ENCODE peak calls at places on chromosomes 11 and 22, in four cellular contexts. S is A549, Y is psoas muscle, V is GM23248. E is an unnamed sample.

GRCh38 chr11:117973446-117973922 is 12.7 kb upstream of the IL10RA start:
- DNase-seq in S (no peak), Y (no peak), V (no peak), E (no peak)

GRCh38 chr11:96323643-96323985 is 19.4 kb downstream of the MAML2 start:
- DNase-seq in S (no peak), Y (no peak), V (no peak), E (no peak)

GRCh38 chr11:1746516-1746931 is 3.9 kb downstream of the IFITM10 start:
- DNase-seq in S (no peak), Y (peak), V (no peak), E (no peak)

GRCh38 chr11:63837027-63837688 is 1.8 kb upstream of the MARK2 start:
- DNase-seq in S (peak), Y (peak), V (peak), E (peak)

GRCh38 chr22:22450343-22450839 is 58.2 kb downstream of the ZNF280B start:
- DNase-seq in S (no peak), Y (no peak), V (no peak), E (no peak)

GRCh38 chr11:123194308-123195181 is 503 bp downstream of the CLMP start:
- DNase-seq in S (no peak), Y (peak), V (peak), E (no peak)

GRCh38 chr11:16356057-16356750 is at the start of gene SOX6:
- DNase-seq in S (no peak), Y (no peak), V (no peak), E (peak)

GRCh38 chr11:30487200-30487898 is 98.8 kb downstream of the MPPED2 start:
- DNase-seq in S (no peak), Y (no peak), V (no peak), E (no peak)

GRCh38 chr11:10495464-10495786 is 40.4 kb downstream of the AMPD3 start:
- DNase-seq in S (no peak), Y (no peak), V (no peak), E (peak)

GRCh38 chr11:26777276-26777939 is 55.5 kb upstream of the SLC5A12 start:
- DNase-seq in S (no peak), Y (no peak), V (no peak), E (no peak)

GRCh38 chr22:28112548-28113043 is 193.5 kb upstream of the PITPNB start:
- DNase-seq in S (peak), Y (peak), V (peak), E (peak)

GRCh38 chr11:22797081-22797480 is 32.5 kb downstream of the SVIP start:
- DNase-seq in S (no peak), Y (no peak), V (no peak), E (no peak)

GRCh38 chr22:50673231-50674126 is 856 bp downstream of the SHANK3 start:
- DNase-seq in S (no peak), Y (no peak), V (no peak), E (no peak)
- H3K4me3 ChIP-seq in S (peak), Y (peak), V (no peak), E (peak)

DNA sequence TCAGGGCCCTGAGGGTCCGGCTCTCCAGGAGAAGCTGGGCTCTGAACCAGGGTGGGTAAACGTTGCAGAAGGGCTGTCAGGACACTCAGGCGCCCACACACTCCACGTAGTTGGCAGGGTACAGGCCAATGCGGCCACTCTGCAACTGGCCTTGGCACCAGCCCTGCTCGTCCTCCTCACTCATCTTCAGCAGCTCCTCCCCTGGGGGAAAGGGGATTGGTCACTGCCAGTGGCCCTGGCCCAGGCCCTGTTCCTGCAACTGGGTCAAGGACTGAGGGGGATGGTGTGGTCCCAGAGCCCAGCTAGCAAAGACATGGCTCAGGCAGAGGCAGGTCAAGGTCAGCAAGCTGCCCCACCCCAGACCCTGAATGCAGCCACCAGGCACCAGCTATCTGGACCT is 1.2 kb upstream of the ARFGAP2 start:
- DNase-seq in S (no peak), Y (peak), V (no peak), E (no peak)
- H3K4me3 ChIP-seq in S (no peak), Y (peak), V (peak), E (peak)

GRCh38 chr22:41444360-41445170 is 2.0 kb downstream of the TOB2 start:
- DNase-seq in S (peak), Y (peak), V (peak), E (peak)
- H3K4me3 ChIP-seq in S (peak), Y (peak), V (peak), E (peak)

GRCh38 chr11:64891880-64892279 is 13.5 kb upstream of the EHD1 start:
- DNase-seq in S (no peak), Y (no peak), V (no peak), E (no peak)
- H3K4me3 ChIP-seq in S (peak), Y (no peak), V (no peak), E (no peak)

GRCh38 chr11:128470081-128470480 is 117.3 kb downstream of the ETS1 start:
- DNase-seq in S (no peak), Y (no peak), V (no peak), E (no peak)
- H3K4me3 ChIP-seq in S (no peak), Y (no peak), V (no peak), E (no peak)

GRCh38 chr11:93524868-93525267 is 18.3 kb downstream of the SMCO4 start:
- DNase-seq in S (no peak), Y (no peak), V (no peak), E (no peak)

GRCh38 chr11:93525601-93526000 is 17.6 kb downstream of the SMCO4 start:
- DNase-seq in S (no peak), Y (peak), V (peak), E (no peak)

GRCh38 chr11:93522448-93522847 is 20.7 kb downstream of the SMCO4 start:
- DNase-seq in S (no peak), Y (no peak), V (no peak), E (no peak)

GRCh38 chr11:93526058-93526633 is 17.0 kb downstream of the SMCO4 start:
- DNase-seq in S (no peak), Y (no peak), V (no peak), E (no peak)

DNA sequence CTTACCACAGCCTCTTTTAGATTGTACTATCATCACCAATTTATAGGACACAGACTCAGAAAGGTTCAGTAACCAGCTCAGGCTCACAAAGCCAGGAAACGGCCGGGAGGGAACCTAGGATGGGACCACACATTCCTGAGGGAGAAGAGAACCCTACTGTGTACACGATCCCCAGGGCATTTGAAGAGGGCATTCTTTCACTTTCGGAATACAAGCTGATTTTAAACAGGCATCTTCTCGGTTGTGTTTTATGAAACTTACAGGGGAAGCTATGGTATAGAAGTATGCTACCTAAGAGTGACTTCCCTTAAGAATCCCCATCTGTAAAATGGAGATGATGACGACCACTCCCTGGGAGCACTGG is 19.0 kb downstream of the SMCO4 start:
- DNase-seq in S (no peak), Y (no peak), V (no peak), E (no peak)
- H3K4me3 ChIP-seq in S (no peak), Y (no peak), V (no peak), E (no peak)

GRCh38 chr22:50326225-50326958 is 420 bp downstream of the DENND6B start:
- DNase-seq in S (no peak), Y (no peak), V (no peak), E (no peak)

GRCh38 chr22:50326959-50327710 is at the start of gene DENND6B:
- DNase-seq in S (peak), Y (peak), V (peak), E (peak)

GRCh38 chr22:50323900-50324299 is 2.9 kb downstream of the DENND6B start:
- DNase-seq in S (no peak), Y (no peak), V (no peak), E (peak)

GRCh38 chr22:50327711-50328019 is 853 bp upstream of the DENND6B start:
- DNase-seq in S (no peak), Y (no peak), V (no peak), E (no peak)

DNA sequence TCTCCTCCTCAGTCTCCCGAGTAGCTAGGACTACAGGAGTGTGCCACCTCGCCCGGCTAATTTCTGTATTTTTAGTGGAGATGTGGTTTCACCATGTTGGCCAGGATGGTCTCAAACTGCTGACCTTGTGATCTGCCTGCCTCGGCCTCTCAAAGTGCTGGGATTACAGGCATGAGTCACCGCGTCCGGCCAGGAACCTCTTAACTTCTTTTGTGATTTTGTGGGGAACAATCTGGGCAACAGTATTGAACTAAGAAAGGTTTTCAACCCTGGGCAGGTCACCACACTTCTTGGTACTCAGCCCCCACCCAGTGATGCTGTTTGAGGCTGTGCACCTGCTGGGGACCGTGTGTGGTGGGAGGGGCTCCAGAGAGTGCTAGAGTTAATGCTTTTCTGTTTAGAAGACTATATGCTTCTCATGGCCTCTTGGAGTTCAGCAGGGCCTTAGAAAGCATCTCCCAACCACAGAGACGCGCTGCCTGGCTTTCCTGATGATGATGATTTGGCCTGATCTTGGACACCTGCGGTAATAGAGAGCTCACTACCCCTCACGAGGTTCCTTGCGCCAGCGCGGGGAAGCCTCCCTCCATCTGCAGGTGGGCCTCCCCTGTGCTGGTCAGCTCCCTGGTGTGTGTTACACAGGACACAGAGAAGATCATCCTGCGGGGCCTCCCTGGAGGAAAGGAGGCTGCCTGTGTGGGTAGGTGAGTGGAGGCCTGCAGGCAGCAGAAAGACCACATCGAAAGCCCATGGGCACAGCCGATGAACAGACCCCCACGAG is 1.2 kb downstream of the DENND6B start:
- DNase-seq in S (no peak), Y (no peak), V (no peak), E (no peak)
- H3K4me3 ChIP-seq in S (peak), Y (peak), V (peak), E (peak)